ENCODE peak calls at places on chromosomes 7 and 10, in ten cellular contexts. R is M059J; N is activated CD8-positive, alpha-beta memory T cell treated with anti-CD3 and anti-CD28 coated beads, Interleukin-2, amount 10 ng/mL, durations not matched to agents 7 days and 5 days; O is Caki2; H is cardiac septum; D is myocyte; J is NCI-H1092 treated with DMSO at 0.1 percent for 48 hours; L is HFF-Myc; V is stimulated activated CD4-positive, alpha-beta T cell treated with anti-CD3 and anti-CD28 coated beads, Interleukin-2, amount 100 ng/mL, for 48 hours; A is GM18507. K is an unnamed sample.

GRCh38 chr10:43398939-43399871 is 9.8 kb downstream of the HNRNPF start:
- DNase-seq in O (no peak), N (no peak), R (no peak), L (no peak), J (no peak), H (no peak), V (no peak), A (no peak), D (no peak), K (no peak)

GRCh38 chr7:24702674-24703235 is 54.5 kb downstream of the GSDME start:
- DNase-seq in J (no peak), L (no peak), N (no peak), A (no peak), O (no peak), D (peak; percentile 62), V (no peak), H (no peak), R (peak; percentile 18), K (no peak)

GRCh38 chr7:107907-108306 is 84.5 kb upstream of the FAM20C start:
- DNase-seq in J (no peak), D (no peak), R (no peak), O (no peak), L (no peak), N (no peak), H (no peak), A (no peak), V (no peak), K (no peak)

GRCh38 chr10:102334106-102334505 is 61.4 kb upstream of the NFKB2 start:
- DNase-seq in A (no peak), R (no peak), H (no peak), O (no peak), L (no peak), J (no peak), N (no peak), D (peak; percentile 69), V (no peak), K (no peak)

GRCh38 chr7:134188311-134188710 is 61.2 kb downstream of the LRGUK start:
- DNase-seq in D (no peak), A (no peak), R (peak; percentile 44), L (no peak), O (no peak), H (no peak), J (no peak), V (no peak), N (no peak), K (no peak)

GRCh38 chr7:36040679-36041078 is 112.4 kb upstream of the EEPD1 start:
- DNase-seq in J (no peak), H (no peak), D (no peak), R (peak; percentile 73), O (no peak), A (no peak), L (no peak), V (no peak), N (no peak), K (no peak)

GRCh38 chr7:50552139-50552538 is 13.1 kb downstream of the DDC start:
- DNase-seq in O (no peak), N (no peak), A (no peak), H (peak; percentile 61), J (peak; percentile 100), R (no peak), V (no peak), L (no peak), D (no peak), K (no peak)

GRCh38 chr7:48094861-48095293 is 5.8 kb downstream of the UPP1 start:
- DNase-seq in D (peak; percentile 66), R (peak; percentile 79), O (no peak), V (no peak), A (no peak), L (no peak), N (no peak), H (no peak), J (no peak), K (no peak)

GRCh38 chr10:69362471-69362954 is 54.2 kb downstream of the TACR2 start:
- DNase-seq in J (no peak), R (peak; percentile 89), N (no peak), V (no peak), D (peak; percentile 93), H (peak; percentile 83), A (no peak), O (peak; percentile 45), L (no peak), K (peak; percentile 75)

GRCh38 chr10:51371725-51372124 is 297.4 kb downstream of the PRKG1 start:
- DNase-seq in D (no peak), A (no peak), H (no peak), N (no peak), V (no peak), L (no peak), R (no peak), J (no peak), O (no peak), K (no peak)

GRCh38 chr10:5413012-5413938 is 918 bp downstream of the NET1 start:
- DNase-seq in A (no peak), V (no peak), L (no peak), H (no peak), D (peak; percentile 67), O (peak; percentile 41), R (peak; percentile 67), N (no peak), J (peak; percentile 8), K (peak; percentile 36)

GRCh38 chr10:87546221-87546620 is 41.5 kb downstream of the MINPP1 start:
- DNase-seq in A (no peak), V (no peak), R (peak; percentile 65), L (peak; percentile 52), H (no peak), O (no peak), J (no peak), N (peak; percentile 52), D (peak; percentile 55), K (no peak)

GRCh38 chr7:21767300-21767900 is 178.3 kb downstream of the CDCA7L start:
- DNase-seq in A (peak; percentile 15), L (peak; percentile 38), O (peak; percentile 73), V (no peak), N (peak; percentile 59), H (no peak), J (peak; percentile 88), D (peak; percentile 55), R (peak; percentile 84), K (peak; percentile 39)

GRCh38 chr10:97850446-97850845 is 803 bp downstream of the GOLGA7B start:
- DNase-seq in N (no peak), J (no peak), L (no peak), D (no peak), O (no peak), H (no peak), A (no peak), R (no peak), V (no peak), K (no peak)

GRCh38 chr10:60384708-60385398 is 4.8 kb downstream of the ANK3 start:
- DNase-seq in O (peak; percentile 45), H (no peak), R (peak; percentile 99), N (no peak), J (peak; percentile 27), L (peak; percentile 97), A (no peak), V (no peak), D (peak; percentile 93), K (no peak)

GRCh38 chr7:264541-265191 is 25.3 kb upstream of the FOXL3 start:
- DNase-seq in R (peak; percentile 37), J (peak; percentile 20), L (no peak), V (no peak), O (no peak), A (no peak), H (no peak), D (no peak), N (no peak), K (peak; percentile 13)

GRCh38 chr10:11414314-11415038 is 197.0 kb downstream of the USP6NL start:
- DNase-seq in L (no peak), H (no peak), R (no peak), O (no peak), V (no peak), N (peak; percentile 12), J (no peak), A (no peak), D (no peak), K (no peak)

GRCh38 chr10:98269435-98269912 is 1.5 kb upstream of the LOXL4 start:
- DNase-seq in J (peak; percentile 73), O (peak; percentile 89), V (no peak), N (peak; percentile 32), L (no peak), H (peak; percentile 93), D (peak; percentile 95), A (no peak), R (peak; percentile 95), K (no peak)

GRCh38 chr10:79932307-79932706 is 16.6 kb downstream of the SFTPD start:
- DNase-seq in A (no peak), N (no peak), L (no peak), J (no peak), D (no peak), H (no peak), R (no peak), V (no peak), O (no peak), K (no peak)

GRCh38 chr10:22321156-22321711 is 335 bp downstream of the BMI1 start:
- DNase-seq in O (peak; percentile 89), L (no peak), J (peak; percentile 52), D (peak; percentile 71), N (peak; percentile 72), V (no peak), H (peak; percentile 81), R (peak; percentile 50), A (no peak), K (peak; percentile 37)

GRCh38 chr10:71638087-71638576 is 81.4 kb downstream of the C10orf105 start:
- DNase-seq in H (peak; percentile 90), D (no peak), L (no peak), R (no peak), N (no peak), O (no peak), A (no peak), V (no peak), J (no peak), K (no peak)

GRCh38 chr7:139118803-139119485 is 9.4 kb upstream of the ZC3HAV1 start:
- DNase-seq in R (no peak), H (no peak), A (no peak), L (no peak), V (no peak), N (peak; percentile 78), J (peak; percentile 29), D (peak; percentile 52), O (peak; percentile 51), K (peak; percentile 51)

GRCh38 chr10:33381897-33382578 is 47.6 kb upstream of the NRP1 start:
- DNase-seq in O (no peak), R (no peak), A (no peak), N (no peak), D (no peak), J (no peak), L (peak; percentile 92), V (no peak), H (no peak), K (peak; percentile 41)

GRCh38 chr10:93071177-93071472 is 2.6 kb upstream of the CYP26A1 start:
- DNase-seq in L (no peak), V (no peak), O (no peak), N (no peak), A (no peak), R (no peak), D (no peak), J (no peak), H (no peak), K (no peak)

GRCh38 chr10:75086278-75086934 is 25.1 kb upstream of the SAMD8 start:
- DNase-seq in L (no peak), J (no peak), V (no peak), N (no peak), A (no peak), H (no peak), O (no peak), R (no peak), D (no peak), K (no peak)

GRCh38 chr10:69377936-69378335 is 38.8 kb downstream of the TACR2 start:
- DNase-seq in V (no peak), N (no peak), R (no peak), D (peak; percentile 84), J (no peak), L (no peak), H (no peak), A (no peak), O (no peak), K (no peak)

GRCh38 chr10:68154211-68154497 is 44.9 kb downstream of the MYPN start:
- DNase-seq in J (peak; percentile 13), L (no peak), R (peak; percentile 24), A (no peak), D (peak; percentile 96), O (no peak), N (no peak), H (no peak), V (no peak), K (peak; percentile 71)

GRCh38 chr7:72183835-72184234 is 228.3 kb downstream of the CALN1 start:
- DNase-seq in H (no peak), R (peak; percentile 17), N (no peak), J (no peak), L (no peak), D (no peak), V (no peak), O (no peak), A (no peak), K (no peak)